ENCODE peak calls at places on chromosomes 13 and 19, in four cellular contexts. One of them, this sample, is unnamed.

GRCh38 chr19:10552596-10553053 is 8.9 kb downstream of the ATG4D start:
- DNase-seq in K562: peak
- DNase-seq in HL-60: no peak
- DNase-seq in SK-N-SH: peak
- DNase-seq in this sample: peak

GRCh38 chr19:46736544-46737274 is 9.1 kb upstream of the FKRP start:
- DNase-seq in K562: peak
- DNase-seq in SK-N-SH: no peak
- DNase-seq in HL-60: no peak
- DNase-seq in this sample: no peak

GRCh38 chr19:44722131-44723121 is 23.5 kb downstream of the CEACAM16 start:
- DNase-seq in K562: peak
- DNase-seq in SK-N-SH: no peak
- DNase-seq in HL-60: peak
- DNase-seq in this sample: no peak

GRCh38 chr19:55115446-55116065 is 1.9 kb downstream of the PPP1R12C start:
- DNase-seq in HL-60: no peak
- DNase-seq in SK-N-SH: peak
- DNase-seq in K562: peak
- DNase-seq in this sample: no peak

GRCh38 chr13:66114127-66114526 is 1116.0 kb downstream of the PCDH9 start:
- DNase-seq in HL-60: no peak
- DNase-seq in SK-N-SH: peak
- DNase-seq in K562: no peak
- DNase-seq in this sample: no peak

GRCh38 chr19:17743874-17744273 is 7.4 kb upstream of the FCHO1 start:
- DNase-seq in K562: peak
- DNase-seq in SK-N-SH: no peak
- DNase-seq in HL-60: no peak
- DNase-seq in this sample: no peak

GRCh38 chr19:6219592-6220290 is 60.0 kb downstream of the MLLT1 start:
- DNase-seq in K562: no peak
- DNase-seq in SK-N-SH: no peak
- DNase-seq in HL-60: no peak
- DNase-seq in this sample: no peak

GRCh38 chr13:109802936-109803335 is 16.6 kb upstream of the IRS2 start:
- DNase-seq in K562: no peak
- DNase-seq in HL-60: no peak
- DNase-seq in SK-N-SH: no peak
- DNase-seq in this sample: no peak

GRCh38 chr19:22545751-22546150 is 88.4 kb upstream of the ZNF492 start:
- DNase-seq in K562: peak
- DNase-seq in SK-N-SH: peak
- DNase-seq in HL-60: peak
- DNase-seq in this sample: no peak

GRCh38 chr19:16957151-16957662 is 68.4 kb downstream of the F2RL3 start:
- DNase-seq in HL-60: no peak
- DNase-seq in SK-N-SH: no peak
- DNase-seq in K562: no peak
- DNase-seq in this sample: peak

GRCh38 chr19:14106840-14107239 is 10.7 kb downstream of the PRKACA start:
- DNase-seq in K562: no peak
- DNase-seq in HL-60: no peak
- DNase-seq in SK-N-SH: no peak
- DNase-seq in this sample: no peak

GRCh38 chr19:35265126-35265995 is 3.4 kb upstream of the USF2 start:
- DNase-seq in SK-N-SH: no peak
- DNase-seq in HL-60: no peak
- DNase-seq in K562: no peak
- DNase-seq in this sample: no peak

GRCh38 chr13:111034811-111035210 is 80.3 kb upstream of the ARHGEF7 start:
- DNase-seq in HL-60: no peak
- DNase-seq in K562: no peak
- DNase-seq in SK-N-SH: no peak
- DNase-seq in this sample: no peak

GRCh38 chr13:71603255-71603654 is 263.7 kb downstream of the DACH1 start:
- DNase-seq in SK-N-SH: no peak
- DNase-seq in HL-60: no peak
- DNase-seq in K562: no peak
- DNase-seq in this sample: no peak

GRCh38 chr13:75195479-75196111 is 286.4 kb downstream of the TBC1D4 start:
- DNase-seq in K562: no peak
- DNase-seq in SK-N-SH: no peak
- DNase-seq in HL-60: no peak
- DNase-seq in this sample: no peak

GRCh38 chr19:4877753-4878490 is 10.5 kb upstream of the PLIN3 start:
- DNase-seq in K562: no peak
- DNase-seq in HL-60: no peak
- DNase-seq in SK-N-SH: peak
- DNase-seq in this sample: peak
- TF ChIP-seq GABPA in K562: no peak
- TF ChIP-seq GABPA in HL-60: no peak
- TF ChIP-seq GABPA in SK-N-SH: no peak
- TF ChIP-seq GABPA in this sample: no peak

GRCh38 chr19:18996351-18996750 is 37.0 kb downstream of the SUGP2 start:
- DNase-seq in K562: no peak
- DNase-seq in HL-60: no peak
- DNase-seq in SK-N-SH: no peak
- DNase-seq in this sample: no peak

GRCh38 chr19:18996796-18997394 is 36.4 kb downstream of the SUGP2 start:
- DNase-seq in SK-N-SH: no peak
- DNase-seq in HL-60: no peak
- DNase-seq in K562: no peak
- DNase-seq in this sample: no peak

GRCh38 chr19:18999016-18999758 is 34.1 kb downstream of the SUGP2 start:
- DNase-seq in K562: no peak
- DNase-seq in SK-N-SH: no peak
- DNase-seq in HL-60: no peak
- DNase-seq in this sample: no peak

GRCh38 chr19:18998276-18998675 is 35.0 kb downstream of the SUGP2 start:
- DNase-seq in HL-60: no peak
- DNase-seq in K562: no peak
- DNase-seq in SK-N-SH: no peak
- DNase-seq in this sample: no peak

DNA sequence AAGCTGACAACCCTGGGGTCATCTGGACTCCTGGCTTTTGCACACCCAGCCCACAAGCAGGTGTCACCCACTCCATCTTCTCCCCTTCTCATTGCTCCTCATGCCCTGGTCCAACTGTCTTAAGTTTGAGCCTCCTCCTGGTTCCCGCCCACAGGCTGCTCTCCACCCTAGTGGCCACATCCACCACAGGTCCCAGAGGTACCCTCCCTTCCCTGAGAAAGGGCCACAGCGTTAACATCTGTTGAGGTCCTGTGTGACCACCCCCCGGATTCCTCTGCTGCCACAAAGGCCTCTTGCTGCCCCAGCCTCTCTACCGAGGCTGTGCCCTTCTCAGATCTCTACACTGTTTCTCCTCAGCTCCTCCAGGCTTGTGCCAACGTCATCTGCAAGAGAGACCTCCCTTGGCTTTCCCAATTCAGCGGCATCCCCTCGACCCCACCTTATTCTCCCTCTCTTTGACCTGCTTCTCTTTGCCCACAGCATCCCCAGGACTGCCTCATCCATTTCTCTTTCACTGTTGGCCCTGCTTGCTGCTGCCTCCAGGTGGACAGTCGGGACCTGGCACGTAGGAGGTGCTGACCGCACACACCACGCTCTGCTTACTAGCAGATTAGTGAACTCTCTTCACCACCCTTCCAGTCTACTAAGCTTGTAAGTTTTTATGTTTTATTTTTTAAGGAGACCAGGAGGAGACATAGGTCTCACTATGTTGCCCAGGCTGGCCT is 33.3 kb downstream of the SUGP2 start:
- DNase-seq in SK-N-SH: peak
- DNase-seq in HL-60: no peak
- DNase-seq in K562: no peak
- DNase-seq in this sample: no peak
- TF ChIP-seq GABPA in SK-N-SH: no peak
- TF ChIP-seq GABPA in HL-60: no peak
- TF ChIP-seq GABPA in K562: no peak
- TF ChIP-seq GABPA in this sample: no peak

GRCh38 chr13:96816261-96816660 is 178.0 kb downstream of the OXGR1 start:
- DNase-seq in SK-N-SH: no peak
- DNase-seq in K562: no peak
- DNase-seq in HL-60: no peak
- DNase-seq in this sample: no peak
- TF ChIP-seq GABPA in SK-N-SH: no peak
- TF ChIP-seq GABPA in K562: no peak
- TF ChIP-seq GABPA in HL-60: no peak
- TF ChIP-seq GABPA in this sample: no peak

DNA sequence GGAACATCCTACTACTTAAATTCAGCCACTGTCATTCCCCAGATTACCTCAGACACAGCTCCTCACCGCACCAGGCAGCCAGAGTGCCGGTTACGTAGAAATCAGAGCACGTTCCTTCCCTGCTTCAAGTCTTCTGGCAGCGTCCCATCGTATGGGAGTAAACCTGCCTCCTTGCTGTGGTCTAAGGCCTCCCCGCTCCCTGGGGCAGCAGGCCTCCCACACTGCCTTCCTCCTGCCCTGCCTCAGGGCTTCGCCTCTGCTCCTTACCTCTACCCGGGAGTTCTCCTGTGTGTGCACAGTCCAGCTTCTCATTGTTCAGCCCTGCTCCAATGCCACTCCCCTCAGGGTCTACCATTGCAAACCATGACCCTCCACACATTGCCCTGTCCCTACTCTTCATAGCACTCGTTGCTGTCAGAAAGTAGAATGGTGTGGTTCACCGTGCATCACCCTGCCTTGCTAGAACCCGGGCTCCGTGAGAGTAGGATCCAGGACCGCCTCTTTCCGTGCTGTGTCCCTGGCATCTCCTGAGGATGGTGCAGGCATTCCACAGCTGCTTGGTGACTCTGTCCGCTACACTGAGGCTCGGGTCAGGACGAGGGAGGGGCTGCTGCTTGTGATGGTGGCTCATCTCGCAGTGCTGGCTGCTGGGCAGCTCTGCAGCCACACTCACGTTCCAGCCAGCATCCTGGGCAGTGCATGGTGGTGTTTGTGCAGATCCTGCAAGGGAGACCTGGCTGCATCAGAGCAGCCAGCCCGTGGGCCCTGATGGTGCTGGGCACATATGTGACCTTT is 6.9 kb downstream of the POP4 start:
- DNase-seq in HL-60: no peak
- DNase-seq in SK-N-SH: no peak
- DNase-seq in K562: no peak
- DNase-seq in this sample: no peak
- TF ChIP-seq GABPA in HL-60: no peak
- TF ChIP-seq GABPA in SK-N-SH: no peak
- TF ChIP-seq GABPA in K562: no peak
- TF ChIP-seq GABPA in this sample: no peak

GRCh38 chr13:29140277-29140676 is 320.1 kb downstream of the MTUS2 start:
- DNase-seq in HL-60: no peak
- DNase-seq in K562: no peak
- DNase-seq in SK-N-SH: no peak
- DNase-seq in this sample: no peak
- TF ChIP-seq GABPA in HL-60: no peak
- TF ChIP-seq GABPA in K562: no peak
- TF ChIP-seq GABPA in SK-N-SH: no peak
- TF ChIP-seq GABPA in this sample: no peak

GRCh38 chr19:58305932-58306323 is 751 bp downstream of the ERVK3-1 start:
- DNase-seq in HL-60: no peak
- DNase-seq in K562: no peak
- DNase-seq in SK-N-SH: peak
- DNase-seq in this sample: no peak

GRCh38 chr19:58305065-58305931 is at the start of gene ERVK3-1:
- DNase-seq in K562: peak
- DNase-seq in SK-N-SH: peak
- DNase-seq in HL-60: peak
- DNase-seq in this sample: peak

GRCh38 chr19:58307736-58308135 is 2.6 kb downstream of the ERVK3-1 start:
- DNase-seq in K562: no peak
- DNase-seq in SK-N-SH: no peak
- DNase-seq in HL-60: no peak
- DNase-seq in this sample: no peak

GRCh38 chr19:58304748-58305064 is 471 bp upstream of the ERVK3-1 start:
- DNase-seq in SK-N-SH: no peak
- DNase-seq in HL-60: no peak
- DNase-seq in K562: no peak
- DNase-seq in this sample: no peak

DNA sequence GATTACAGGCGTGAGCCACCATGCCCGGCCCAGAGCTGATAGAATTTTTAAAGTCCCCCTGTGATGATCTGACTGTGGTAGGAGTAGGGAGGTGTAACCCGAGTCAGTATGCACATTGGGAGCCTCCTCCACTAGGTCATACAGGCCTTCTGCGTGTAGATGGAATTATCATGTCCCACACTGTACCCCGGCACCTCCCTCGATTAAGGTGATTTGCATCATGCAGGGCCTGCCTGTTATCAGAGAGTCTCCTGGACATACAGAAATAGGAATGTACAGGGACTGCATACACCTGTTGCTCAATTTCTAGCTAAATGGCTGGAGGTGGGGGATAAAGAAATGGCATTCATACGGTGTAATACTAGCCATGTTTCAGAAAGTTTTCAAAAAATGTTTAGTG is 922 bp upstream of the ERVK3-1 start:
- DNase-seq in K562: peak
- DNase-seq in SK-N-SH: no peak
- DNase-seq in HL-60: no peak
- DNase-seq in this sample: no peak
- TF ChIP-seq GABPA in K562: no peak
- TF ChIP-seq GABPA in SK-N-SH: no peak
- TF ChIP-seq GABPA in HL-60: no peak
- TF ChIP-seq GABPA in this sample: no peak